ENCODE peak calls at places on chromosomes 13 and 19, in four cellular contexts. A is breast epithelium, B is body of pancreas, Q is ovary. O is an unnamed sample.

GRCh38 chr13:49190901-49191300 is 29.2 kb upstream of the MLNR start:
- DNase-seq in A (no peak), B (no peak), Q (no peak), O (no peak)

GRCh38 chr13:105462981-105463380 is 1072.5 kb downstream of the EFNB2 start:
- DNase-seq in A (no peak), B (no peak), Q (no peak), O (no peak)

GRCh38 chr13:113962386-113962785 is 11.5 kb downstream of the C13orf46 start:
- DNase-seq in A (no peak), B (peak), Q (no peak), O (no peak)

GRCh38 chr13:52010890-52011689 is at the start of gene ATP7B:
- DNase-seq in A (no peak), B (no peak), Q (no peak), O (peak)

GRCh38 chr19:17001603-17002183 is 24.9 kb downstream of the CPAMD8 start:
- DNase-seq in A (no peak), B (no peak), Q (no peak), O (peak)

GRCh38 chr19:6023085-6023682 is 45.2 kb upstream of the RANBP3 start:
- DNase-seq in A (no peak), B (no peak), Q (no peak), O (no peak)

GRCh38 chr13:98937911-98938381 is 39.9 kb downstream of the DOCK9 start:
- DNase-seq in A (no peak), B (no peak), Q (no peak), O (no peak)

GRCh38 chr19:8145969-8146368 is 3.4 kb downstream of the FBN3 start:
- DNase-seq in A (no peak), B (peak), Q (no peak), O (no peak)

GRCh38 chr19:38210458-38210987 is 13.5 kb downstream of the DPF1 start:
- DNase-seq in A (no peak), B (peak), Q (peak), O (no peak)

GRCh38 chr19:14004619-14005380 is 1.3 kb downstream of the RFX1 start:
- DNase-seq in A (no peak), B (peak), Q (no peak), O (peak)

GRCh38 chr19:18772620-18773587 is 18.2 kb downstream of the COMP start:
- DNase-seq in A (peak), B (peak), Q (no peak), O (peak)

GRCh38 chr19:31983647-31984046 is 361.8 kb upstream of the ZNF507 start:
- DNase-seq in A (no peak), B (no peak), Q (no peak), O (no peak)

GRCh38 chr13:30918662-30919405 is 12.8 kb downstream of the MEDAG start:
- DNase-seq in A (no peak), B (no peak), Q (no peak), O (no peak)

GRCh38 chr13:25085125-25085742 is 10.7 kb upstream of the PABPC3 start:
- DNase-seq in A (no peak), B (no peak), Q (no peak), O (peak)

GRCh38 chr13:38166121-38166520 is 183.5 kb upstream of the UFM1 start:
- DNase-seq in A (no peak), B (no peak), Q (no peak), O (no peak)

GRCh38 chr19:17202249-17202648 is 12.9 kb upstream of the USE1 start:
- DNase-seq in A (no peak), B (no peak), Q (no peak), O (no peak)

GRCh38 chr13:73275163-73275562 is 216.4 kb downstream of the KLF5 start:
- DNase-seq in A (no peak), B (no peak), Q (no peak), O (no peak)

GRCh38 chr19:48424694-48425219 is 21.0 kb upstream of the GRWD1 start:
- DNase-seq in A (no peak), B (no peak), Q (no peak), O (no peak)

GRCh38 chr13:86757236-86757978 is 913.8 kb upstream of the SLITRK5 start:
- DNase-seq in A (no peak), B (no peak), Q (no peak), O (no peak)

GRCh38 chr13:41384749-41385503 is 72.4 kb upstream of the RGCC start:
- DNase-seq in A (no peak), B (no peak), Q (no peak), O (no peak)

GRCh38 chr13:80437212-80437611 is 96.3 kb upstream of the SPRY2 start:
- DNase-seq in A (no peak), B (no peak), Q (no peak), O (no peak)

GRCh38 chr19:12842511-12842910 is 4.2 kb downstream of the MAST1 start:
- DNase-seq in A (no peak), B (no peak), Q (no peak), O (no peak)

GRCh38 chr13:88411696-88412095 is 740.5 kb downstream of the SLITRK5 start:
- DNase-seq in A (no peak), B (no peak), Q (no peak), O (no peak)

GRCh38 chr13:114099918-114100445 is 32.4 kb downstream of the RASA3 start:
- DNase-seq in A (peak), B (peak), Q (no peak), O (no peak)

GRCh38 chr19:9580728-9581127 is 3.6 kb downstream of the ZNF121 start:
- DNase-seq in A (no peak), B (no peak), Q (no peak), O (no peak)

GRCh38 chr19:9586764-9587163 is 2.5 kb upstream of the ZNF121 start:
- DNase-seq in A (peak), B (peak), Q (peak), O (peak)

GRCh38 chr19:9584073-9584833 is at the start of gene ZNF121:
- DNase-seq in A (peak), B (peak), Q (peak), O (peak)
- TF ChIP-seq POLR2A in A (no peak), B (peak), Q (peak), O (peak)

GRCh38 chr19:42131149-42132029 is 857 bp downstream of the POU2F2 start:
- DNase-seq in A (no peak), B (no peak), Q (no peak), O (no peak)
- H3K27ac ChIP-seq in A (no peak), B (no peak), Q (no peak), O (no peak)

GRCh38 chr19:50500060-50500752 is 10.8 kb downstream of the JOSD2 start:
- DNase-seq in A (no peak), B (no peak), Q (no peak), O (no peak)
- TF ChIP-seq CTCF in A (no peak), B (no peak), Q (no peak), O (peak)

DNA sequence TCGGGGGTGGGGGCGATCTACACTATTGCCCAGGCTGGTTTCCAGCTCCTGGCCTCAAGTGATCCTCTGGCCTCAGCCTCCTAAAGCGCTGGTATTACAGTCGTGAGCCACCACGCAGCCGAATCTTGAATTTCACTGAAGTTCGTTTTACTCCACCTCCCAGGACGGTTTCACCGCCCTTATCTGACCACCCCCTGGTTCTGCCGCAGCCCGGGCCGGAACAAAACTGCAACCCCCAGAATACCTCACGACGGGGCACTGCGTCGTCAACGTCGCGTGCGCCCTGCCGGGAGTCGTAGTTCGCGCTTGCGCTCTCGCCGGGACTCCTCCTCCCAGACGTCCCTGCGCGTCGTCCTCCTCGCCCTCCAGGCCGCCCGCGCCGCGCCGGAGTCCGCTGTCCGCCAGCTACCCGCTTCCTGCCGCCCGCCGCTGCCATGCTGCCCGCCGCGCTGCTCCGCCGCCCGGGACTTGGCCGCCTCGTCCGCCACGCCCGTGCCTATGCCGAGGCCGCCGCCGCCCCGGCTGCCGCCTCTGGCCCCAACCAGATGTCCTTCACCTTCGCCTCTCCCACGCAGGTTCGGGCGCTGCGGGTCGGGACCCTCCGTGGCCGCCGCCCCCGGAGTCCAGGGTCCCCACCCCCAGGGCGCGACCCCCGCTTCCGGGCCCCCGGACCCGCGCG is at the start of gene ATP5F1D:
- DNase-seq in A (peak), B (peak), Q (peak), O (peak)
- TF ChIP-seq POLR2A in A (peak), B (peak), Q (peak), O (peak)

O was measured in thyroid gland.